ENCODE peak calls at places on chromosomes 2 and 18, in seven cellular contexts. W is GM23248, B is neural progenitor cell, D is HCT116, R is MM.1S, M is PC-3, F is hepatocyte. S is an unnamed sample.

GRCh38 chr18:28174181-28174906 is 2.6 kb downstream of the CDH2 start:
- DNase-seq in W (no peak), B (no peak), D (no peak), R (no peak), M (no peak), F (no peak), S (no peak)

GRCh38 chr2:128640166-128640846 is 321.6 kb upstream of the HS6ST1 start:
- DNase-seq in W (peak), B (no peak), D (no peak), R (no peak), M (no peak), F (no peak), S (no peak)

GRCh38 chr2:53896864-53897263 is 37.1 kb upstream of the GPR75 start:
- DNase-seq in W (peak), B (no peak), D (no peak), R (no peak), M (peak), F (peak), S (no peak)

GRCh38 chr2:158140201-158140600 is 38.5 kb downstream of the UPP2 start:
- DNase-seq in W (no peak), B (no peak), D (no peak), R (no peak), M (no peak), F (no peak), S (no peak)

GRCh38 chr2:238448031-238448955 is 21.6 kb downstream of the ASB1 start:
- DNase-seq in W (no peak), B (no peak), D (no peak), R (no peak), M (no peak), F (no peak), S (no peak)

GRCh38 chr2:105822186-105822585 is 77.5 kb downstream of the NCK2 start:
- DNase-seq in W (no peak), B (no peak), D (no peak), R (no peak), M (no peak), F (no peak), S (no peak)

GRCh38 chr18:50578651-50579050 is 18.8 kb downstream of the MAPK4 start:
- DNase-seq in W (no peak), B (no peak), D (peak), R (no peak), M (peak), F (peak), S (no peak)

GRCh38 chr18:79095216-79095615 is 26.0 kb downstream of the ATP9B start:
- DNase-seq in W (no peak), B (no peak), D (no peak), R (no peak), M (no peak), F (no peak), S (no peak)

GRCh38 chr18:25815659-25816058 is 274.8 kb downstream of the SS18 start:
- DNase-seq in W (peak), B (no peak), D (no peak), R (no peak), M (no peak), F (no peak), S (no peak)

GRCh38 chr2:41668529-41668928 is 379.3 kb upstream of the PKDCC start:
- DNase-seq in W (no peak), B (peak), D (no peak), R (no peak), M (no peak), F (no peak), S (peak)

GRCh38 chr2:11411768-11412448 is 54.1 kb downstream of the E2F6 start:
- DNase-seq in W (peak), B (peak), D (no peak), R (peak), M (peak), F (peak), S (peak)

GRCh38 chr2:3453196-3453845 is 66.0 kb downstream of the ADI1 start:
- DNase-seq in W (peak), B (no peak), D (no peak), R (no peak), M (no peak), F (no peak), S (no peak)

GRCh38 chr2:42516418-42516817 is 22.6 kb upstream of the KCNG3 start:
- DNase-seq in W (no peak), B (no peak), D (no peak), R (no peak), M (no peak), F (no peak), S (no peak)

GRCh38 chr18:10560457-10561045 is 34.7 kb downstream of the NAPG start:
- DNase-seq in W (peak), B (peak), D (peak), R (peak), M (peak), F (peak), S (peak)

GRCh38 chr2:166057363-166058169 is 70.3 kb downstream of the SCN1A start:
- DNase-seq in W (peak), B (peak), D (no peak), R (peak), M (peak), F (peak), S (peak)

GRCh38 chr2:223681125-223681524 is 79.0 kb upstream of the SCG2 start:
- DNase-seq in W (no peak), B (no peak), D (no peak), R (no peak), M (no peak), F (no peak), S (no peak)

GRCh38 chr18:3453540-3454364 is 3.8 kb downstream of the TGIF1 start:
- DNase-seq in W (peak), B (peak), D (no peak), R (peak), M (peak), F (peak), S (peak)

GRCh38 chr18:29838556-29838955 is 1204.0 kb downstream of the DSC3 start:
- DNase-seq in W (no peak), B (no peak), D (no peak), R (no peak), M (peak), F (peak), S (no peak)

GRCh38 chr18:52499018-52499417 is 159.0 kb downstream of the DCC start:
- DNase-seq in W (no peak), B (no peak), D (no peak), R (no peak), M (no peak), F (peak), S (no peak)

DNA sequence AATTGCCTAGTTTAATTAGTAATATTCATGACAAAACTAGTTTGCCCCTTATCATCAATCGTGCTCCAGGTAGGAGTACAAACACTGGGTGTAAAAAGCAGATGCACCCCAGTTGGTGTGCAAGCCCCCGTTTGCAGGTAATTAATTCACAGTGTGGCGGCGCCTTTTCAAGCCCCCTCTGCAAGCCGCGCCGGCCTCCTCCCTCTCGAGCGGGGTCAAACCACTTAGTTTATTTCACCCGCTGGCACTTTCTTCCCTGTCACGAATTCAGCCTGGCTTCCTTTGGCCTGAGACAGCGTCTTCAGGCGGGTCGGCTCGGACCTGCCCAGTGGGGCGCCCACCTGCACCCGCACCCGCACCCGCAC is 64.7 kb upstream of the MAPRE2 start:
- DNase-seq in W (no peak), B (no peak), D (no peak), R (no peak), M (no peak), F (no peak), S (no peak)
- TF ChIP-seq EZH2 in W (peak), B (peak), D (no peak), R (no peak), M (no peak), F (no peak), S (no peak)

GRCh38 chr2:100818003-100818605 is 1.8 kb upstream of the NPAS2 start:
- DNase-seq in W (peak), B (no peak), D (peak), R (no peak), M (peak), F (no peak), S (no peak)

GRCh38 chr2:100820346-100821254 is 661 bp downstream of the NPAS2 start:
- DNase-seq in W (peak), B (peak), D (no peak), R (no peak), M (no peak), F (peak), S (peak)

GRCh38 chr2:100818606-100819364 is 1.2 kb upstream of the NPAS2 start:
- DNase-seq in W (peak), B (peak), D (peak), R (no peak), M (peak), F (peak), S (peak)

GRCh38 chr2:100821255-100821912 is 1.4 kb downstream of the NPAS2 start:
- DNase-seq in W (peak), B (peak), D (no peak), R (no peak), M (peak), F (no peak), S (peak)

DNA sequence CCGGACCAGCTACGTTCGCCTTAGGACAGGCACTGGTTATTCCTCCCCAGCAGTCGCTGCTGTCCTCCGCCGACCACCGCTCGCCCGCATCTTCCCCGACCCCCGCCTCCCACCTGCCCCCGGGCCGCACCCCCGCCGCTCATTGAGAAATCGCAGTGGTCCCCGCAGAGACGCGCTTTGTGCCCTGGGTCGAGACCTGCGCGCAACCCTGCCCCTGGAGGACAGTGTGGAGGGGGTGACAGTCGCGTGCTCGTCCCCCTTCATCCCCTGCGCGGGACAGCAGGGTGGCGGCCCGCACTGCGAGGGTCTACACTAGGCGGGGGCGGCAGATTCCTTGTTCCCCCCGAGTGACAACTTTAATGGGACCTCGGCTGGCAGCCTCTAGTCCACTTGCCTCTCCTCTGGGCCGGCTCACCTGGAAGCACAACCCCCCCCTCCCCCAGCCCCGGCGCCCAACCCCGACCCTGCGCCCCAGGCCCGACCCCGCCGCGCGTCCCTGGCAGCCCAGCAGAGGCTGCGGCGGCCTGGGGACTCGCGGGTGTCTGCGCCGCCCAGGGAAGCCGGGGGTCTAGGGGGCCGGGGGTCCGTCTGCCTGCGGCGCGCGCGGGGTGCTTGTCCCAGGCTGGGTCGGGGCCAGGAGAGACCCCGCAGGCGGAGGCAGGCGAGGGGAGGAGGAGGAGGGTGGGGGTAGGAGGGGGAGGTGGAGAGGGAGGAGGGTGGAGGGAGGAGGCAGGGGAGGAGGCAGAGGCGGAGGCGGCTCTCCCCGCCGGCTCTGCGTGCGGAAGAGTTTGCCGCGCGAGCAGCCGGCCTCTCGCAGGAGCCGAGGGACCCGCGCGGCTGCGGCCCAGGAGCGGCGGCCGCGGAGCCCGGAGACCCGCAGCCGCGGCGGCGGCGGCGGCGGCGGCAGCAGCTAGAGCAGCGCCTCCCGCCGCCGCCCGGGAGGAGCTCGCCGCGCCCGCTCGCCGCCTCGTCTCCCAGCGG is at the start of gene NPAS2:
- DNase-seq in W (peak), B (peak), D (no peak), R (no peak), M (peak), F (peak), S (peak)
- TF ChIP-seq EZH2phosphoT487 in W (no peak), B (peak), D (no peak), R (no peak), M (no peak), F (no peak), S (no peak)

GRCh38 chr2:220664272-220665107 is 907.6 kb downstream of the EPHA4 start:
- DNase-seq in W (peak), B (no peak), D (no peak), R (no peak), M (no peak), F (no peak), S (no peak)
- TF ChIP-seq EZH2 in W (no peak), B (no peak), D (no peak), R (no peak), M (no peak), F (no peak), S (no peak)

GRCh38 chr2:234288974-234289455 is 207.9 kb downstream of the ARL4C start:
- DNase-seq in W (peak), B (peak), D (peak), R (peak), M (peak), F (peak), S (peak)

GRCh38 chr2:234289789-234290188 is 207.1 kb downstream of the ARL4C start:
- DNase-seq in W (peak), B (no peak), D (peak), R (peak), M (peak), F (peak), S (no peak)

GRCh38 chr2:234291765-234292204 is 205.1 kb downstream of the ARL4C start:
- DNase-seq in W (peak), B (no peak), D (no peak), R (peak), M (no peak), F (peak), S (no peak)

GRCh38 chr2:234290196-234290595 is 206.7 kb downstream of the ARL4C start:
- DNase-seq in W (no peak), B (no peak), D (no peak), R (no peak), M (no peak), F (no peak), S (no peak)

DNA sequence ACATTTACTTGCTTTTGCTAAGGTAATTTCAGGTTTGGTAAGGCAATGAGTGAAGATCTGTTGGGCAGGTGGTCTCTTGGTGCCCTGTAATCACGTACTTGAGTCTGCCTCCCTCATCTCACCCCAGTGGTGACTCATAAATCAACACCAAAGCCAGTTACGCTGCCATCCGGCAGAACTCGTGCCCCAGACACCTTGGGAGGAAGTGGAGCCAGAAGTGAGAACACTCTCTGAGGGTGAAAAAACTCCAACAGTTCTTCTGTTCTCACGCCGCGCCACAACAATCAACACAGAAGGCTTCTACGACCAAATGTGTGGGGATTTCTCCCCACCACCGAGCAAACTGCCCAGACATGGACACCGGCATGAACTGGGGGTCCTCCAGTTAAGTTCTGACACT is 206.2 kb downstream of the ARL4C start:
- DNase-seq in W (no peak), B (no peak), D (no peak), R (no peak), M (no peak), F (no peak), S (no peak)
- TF ChIP-seq EZH2phosphoT487 in W (no peak), B (no peak), D (no peak), R (no peak), M (no peak), F (no peak), S (no peak)

GRCh38 chr2:44804406-44805235 is 136.9 kb upstream of the SIX3 start:
- DNase-seq in W (no peak), B (peak), D (no peak), R (no peak), M (no peak), F (no peak), S (peak)

GRCh38 chr2:44801289-44801675 is 140.2 kb upstream of the SIX3 start:
- DNase-seq in W (no peak), B (peak), D (no peak), R (no peak), M (no peak), F (no peak), S (peak)

GRCh38 chr2:44801676-44802408 is 139.7 kb upstream of the SIX3 start:
- DNase-seq in W (peak), B (peak), D (no peak), R (no peak), M (no peak), F (no peak), S (peak)

GRCh38 chr2:44803100-44803424 is 138.4 kb upstream of the SIX3 start:
- DNase-seq in W (no peak), B (no peak), D (no peak), R (no peak), M (no peak), F (no peak), S (no peak)

GRCh38 chr2:44802409-44803099 is 138.9 kb upstream of the SIX3 start:
- DNase-seq in W (no peak), B (peak), D (no peak), R (no peak), M (no peak), F (no peak), S (peak)
- TF ChIP-seq EZH2 in W (peak), B (no peak), D (no peak), R (no peak), M (no peak), F (peak), S (no peak)

DNA sequence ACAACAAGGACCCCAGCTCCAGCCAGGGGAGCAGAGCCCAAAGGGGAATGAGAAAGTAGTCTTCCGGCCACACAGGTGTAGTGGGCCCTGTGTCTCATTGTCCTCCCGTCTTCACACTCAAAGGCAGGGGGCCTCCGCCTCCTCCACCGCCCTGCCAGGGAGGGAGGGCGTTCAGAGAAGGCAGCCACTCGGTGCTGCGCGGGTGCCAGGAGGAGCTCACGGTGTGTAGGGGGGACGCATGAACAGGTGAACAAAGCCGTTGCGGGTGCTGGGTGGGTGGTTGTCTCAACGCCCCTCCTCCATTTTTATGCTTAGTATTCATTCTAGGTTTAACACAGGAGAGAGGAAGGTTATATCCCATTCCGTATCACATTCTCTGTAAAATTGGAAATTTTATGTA is 36.7 kb downstream of the SH3BP4 start:
- DNase-seq in W (no peak), B (no peak), D (no peak), R (no peak), M (no peak), F (no peak), S (no peak)
- TF ChIP-seq EZH2phosphoT487 in W (no peak), B (no peak), D (no peak), R (no peak), M (no peak), F (no peak), S (no peak)

DNA sequence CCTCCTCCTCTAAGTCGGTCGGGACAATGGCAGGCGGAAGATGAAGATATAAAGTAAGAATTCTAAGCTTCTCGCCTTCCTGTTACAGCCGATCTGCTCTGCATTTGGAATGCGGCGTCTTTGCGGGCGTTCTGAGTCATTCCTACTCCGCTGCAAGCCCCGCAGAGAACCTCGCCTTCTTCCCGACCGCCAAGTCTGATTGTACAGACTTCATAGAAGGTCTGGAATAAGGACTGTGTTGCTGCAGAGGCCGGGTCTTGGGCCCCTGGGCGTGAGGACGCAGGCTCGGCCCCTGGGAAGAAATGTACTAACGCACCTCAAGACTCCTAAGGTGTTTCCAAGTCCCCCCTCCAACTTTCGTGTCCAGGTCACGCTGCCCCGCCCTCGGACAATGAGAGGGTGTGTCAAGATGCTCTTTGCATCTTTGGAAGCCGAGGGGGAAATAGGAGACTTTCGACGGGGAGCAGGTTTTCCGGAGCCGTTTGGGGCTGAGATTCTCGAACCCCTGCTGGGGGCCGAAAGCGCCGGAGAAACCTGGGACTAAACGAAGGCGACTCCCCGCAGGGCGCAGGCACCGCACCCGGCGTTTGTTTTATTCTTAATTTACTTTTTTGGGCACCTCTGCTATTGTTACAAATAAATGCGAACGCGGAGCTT is 12.7 kb upstream of the PAX3 start:
- DNase-seq in W (no peak), B (peak), D (no peak), R (no peak), M (no peak), F (no peak), S (peak)
- TF ChIP-seq EZH2 in W (peak), B (peak), D (no peak), R (no peak), M (no peak), F (peak), S (peak)

DNA sequence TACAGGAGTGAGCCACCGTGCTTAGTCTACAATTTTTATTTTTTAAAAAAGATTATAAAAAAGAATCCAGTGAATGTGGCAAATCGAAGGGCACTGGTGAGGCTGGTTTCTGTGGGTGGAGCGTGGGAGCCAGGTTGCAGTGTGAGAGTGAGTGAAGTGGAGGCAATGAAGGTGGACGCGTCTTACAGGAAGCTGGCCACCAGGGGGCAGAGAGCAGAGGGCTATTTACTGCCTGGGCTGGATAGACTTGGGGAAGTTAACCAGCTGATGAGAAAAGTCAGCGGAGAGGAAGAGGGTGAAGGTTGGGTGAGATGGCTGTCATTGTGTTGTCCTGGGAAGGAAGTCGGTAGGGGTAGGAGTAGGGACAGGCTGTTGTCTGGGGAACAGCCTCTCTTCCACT is 6.8 kb downstream of the SCTR start:
- DNase-seq in W (peak), B (peak), D (peak), R (peak), M (peak), F (peak), S (peak)
- TF ChIP-seq EZH2phosphoT487 in W (no peak), B (no peak), D (no peak), R (no peak), M (no peak), F (no peak), S (no peak)

GRCh38 chr2:118834901-118835738 is 12.3 kb downstream of the EN1 start:
- DNase-seq in W (peak), B (peak), D (no peak), R (no peak), M (no peak), F (no peak), S (peak)
- TF ChIP-seq EZH2 in W (no peak), B (peak), D (no peak), R (no peak), M (no peak), F (peak), S (peak)

S was measured in GM23338.